ENCODE peak calls at places on chromosomes 2 and 18, in four cellular contexts. C is H9, O is H1, G is IMR-90. H is an unnamed sample.

GRCh38 chr2:173571021-173571821 is 216.5 kb downstream of the CDCA7 start:
- DNase-seq in O (no peak), G (peak; percentile 39), C (no peak), H (peak; percentile 33)

GRCh38 chr2:64857581-64858471 is 131.4 kb upstream of the SLC1A4 start:
- DNase-seq in O (no peak), G (peak; percentile 60), C (no peak), H (peak; percentile 51)

GRCh38 chr2:5609191-5609590 is 83.0 kb upstream of the SOX11 start:
- DNase-seq in O (no peak), G (no peak), C (peak; percentile 61), H (no peak)

GRCh38 chr18:75607701-75608100 is 180.2 kb upstream of the SMIM21 start:
- DNase-seq in O (no peak), G (no peak), C (no peak), H (no peak)

GRCh38 chr18:46362533-46362932 is 258.3 kb downstream of the HAUS1 start:
- DNase-seq in C (no peak), O (no peak), G (no peak), H (no peak)

GRCh38 chr2:172556284-172557033 is 569 bp downstream of the PDK1 start:
- DNase-seq in G (peak; percentile 62), C (peak; percentile 88), O (peak; percentile 78), H (peak; percentile 63)

GRCh38 chr18:48784654-48785053 is 166.1 kb downstream of the SMAD7 start:
- DNase-seq in C (no peak), O (no peak), G (no peak), H (no peak)

GRCh38 chr2:239106971-239107370 is 259.1 kb downstream of the TWIST2 start:
- DNase-seq in C (no peak), G (no peak), O (no peak), H (no peak)

GRCh38 chr2:180021850-180022249 is 14.8 kb upstream of the CWC22 start:
- DNase-seq in O (no peak), G (no peak), C (no peak), H (no peak)

GRCh38 chr2:240731327-240731626 is 39.6 kb downstream of the AQP12A start:
- DNase-seq in C (no peak), O (no peak), G (peak; percentile 1), H (no peak)

DNA sequence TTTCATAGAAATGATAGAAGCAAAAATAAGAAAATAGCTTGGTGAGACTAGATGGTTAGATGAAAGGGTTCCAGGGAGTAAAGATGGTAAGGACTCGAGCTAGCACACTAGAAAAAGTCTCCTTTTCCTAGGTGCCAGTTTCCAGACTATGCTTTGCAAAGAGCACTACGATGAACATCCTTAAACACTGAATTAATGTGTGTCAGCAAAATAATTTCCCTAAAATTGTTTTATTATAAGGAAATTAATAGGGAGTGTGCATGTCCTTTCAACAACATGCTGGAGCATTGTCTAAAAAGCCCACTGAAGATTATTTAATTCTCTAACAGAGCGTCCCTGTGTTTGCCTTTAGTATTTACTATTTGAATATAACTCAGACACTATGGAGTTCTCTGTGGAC is 107.4 kb upstream of the NDUFV2 start:
- DNase-seq in C (no peak), G (no peak), O (no peak), H (no peak)
- H3K9ac ChIP-seq in C (no peak overlapping the region), G (no peak overlapping the region), O (no peak overlapping the region), H (no peak overlapping the region)

DNA sequence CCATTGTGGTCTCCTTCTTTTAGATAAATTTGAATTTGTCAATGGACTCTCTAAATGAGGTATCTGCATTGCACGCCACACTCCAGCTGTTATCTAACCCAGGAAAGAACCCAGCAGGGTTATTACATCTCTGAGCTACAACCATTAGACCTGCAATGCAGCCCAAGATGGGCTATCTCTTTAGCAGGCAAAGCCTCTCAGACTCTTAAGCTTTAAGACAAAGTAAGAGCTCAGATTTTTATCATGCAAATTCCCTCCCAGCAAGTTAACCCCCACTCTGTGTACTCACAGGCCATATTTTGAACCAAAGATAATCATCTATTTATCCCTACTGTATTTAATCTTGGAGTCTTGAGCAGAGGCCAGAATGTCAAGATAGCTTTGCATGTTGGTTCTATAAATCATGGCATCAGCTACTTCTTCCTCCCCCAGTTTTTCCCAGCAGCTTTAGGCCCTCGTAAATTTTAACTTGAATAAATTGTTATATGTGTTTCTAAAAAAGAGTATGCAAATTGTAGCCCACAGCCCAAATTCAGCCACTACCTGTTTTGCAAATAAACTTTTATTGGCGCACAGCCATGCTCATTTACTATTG is 273.7 kb upstream of the PKDCC start:
- DNase-seq in O (no peak), G (no peak), C (no peak), H (no peak)
- H3K23ac ChIP-seq in O (no peak overlapping the region), G (no peak overlapping the region), C (no peak overlapping the region), H (no peak overlapping the region)

GRCh38 chr2:130823171-130823885 is 13.4 kb upstream of the ARHGEF4 start:
- DNase-seq in O (peak; percentile 41), G (no peak), C (no peak), H (no peak)

GRCh38 chr2:130825972-130826253 is 10.8 kb upstream of the ARHGEF4 start:
- DNase-seq in C (no peak), O (peak; percentile 43), G (no peak), H (no peak)

GRCh38 chr2:130825231-130825971 is 11.3 kb upstream of the ARHGEF4 start:
- DNase-seq in G (no peak), O (peak; percentile 40), C (no peak), H (no peak)

GRCh38 chr2:130823886-130824491 is 12.7 kb upstream of the ARHGEF4 start:
- DNase-seq in O (peak; percentile 44), G (no peak), C (no peak), H (no peak)

GRCh38 chr2:130824492-130825061 is 12.1 kb upstream of the ARHGEF4 start:
- DNase-seq in G (peak; percentile 99), C (no peak), O (peak; percentile 41), H (peak; percentile 83)
- H3K9ac ChIP-seq in G (no peak overlapping the region), C (no peak overlapping the region), O (peak overlapping the region; percentile 15), H (peak overlapping the region; percentile 42)

GRCh38 chr2:126722081-126722480 is 66.1 kb downstream of the GYPC start:
- DNase-seq in C (no peak), O (no peak), G (no peak), H (no peak)
- H3K23ac ChIP-seq in C (no peak overlapping the region), O (no peak overlapping the region), G (no peak overlapping the region), H (no peak overlapping the region)

GRCh38 chr2:27753744-27754588 is 17.6 kb upstream of the MRPL33 start:
- DNase-seq in G (peak; percentile 80), C (peak; percentile 88), O (peak; percentile 92), H (peak; percentile 77)

GRCh38 chr2:27754831-27755230 is 16.7 kb upstream of the MRPL33 start:
- DNase-seq in C (no peak), O (no peak), G (no peak), H (no peak)

GRCh38 chr2:27751377-27751776 is 20.1 kb upstream of the MRPL33 start:
- DNase-seq in C (no peak), G (no peak), O (no peak), H (no peak)

GRCh38 chr2:27756091-27756490 is 15.4 kb upstream of the MRPL33 start:
- DNase-seq in O (no peak), G (no peak), C (no peak), H (no peak)

DNA sequence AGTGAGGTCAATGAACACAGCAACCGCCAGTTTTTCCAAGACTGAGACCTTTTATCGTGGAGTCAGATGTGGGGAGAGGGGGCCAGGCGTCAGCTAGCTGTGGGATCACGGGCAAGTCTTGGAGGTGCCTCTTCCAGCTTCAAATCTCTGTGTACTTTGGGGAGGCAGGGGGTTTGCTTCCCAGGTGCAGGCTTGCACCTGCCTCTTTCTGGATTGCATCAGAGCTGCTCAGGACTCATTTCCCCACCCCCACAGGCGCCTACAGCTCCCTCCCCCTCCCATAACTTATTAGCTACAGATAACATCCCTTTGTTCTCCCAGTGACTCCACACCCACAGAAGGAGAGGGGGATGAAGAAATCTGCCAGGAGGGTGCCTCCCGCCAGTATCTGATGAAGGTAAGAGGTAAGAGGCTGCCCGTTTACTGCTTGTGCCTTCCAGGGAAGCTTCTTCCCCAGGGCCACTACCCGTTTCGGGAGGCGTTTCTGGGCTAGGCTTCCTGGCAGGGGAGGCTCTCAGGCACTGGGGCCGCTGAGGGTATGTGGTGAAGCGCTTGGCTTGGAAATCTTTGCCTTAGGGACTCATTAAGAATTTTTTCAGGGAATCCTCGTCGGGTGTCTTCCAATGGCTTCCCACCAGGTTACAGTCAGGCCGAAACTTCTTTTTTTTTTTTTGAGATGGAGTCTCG is 18.8 kb upstream of the MRPL33 start:
- DNase-seq in C (peak; percentile 66), O (peak; percentile 77), G (no peak), H (no peak)
- H3K9ac ChIP-seq in C (peak overlapping the region; percentile 69), O (peak overlapping the region; percentile 68), G (no peak overlapping the region), H (no peak overlapping the region)

DNA sequence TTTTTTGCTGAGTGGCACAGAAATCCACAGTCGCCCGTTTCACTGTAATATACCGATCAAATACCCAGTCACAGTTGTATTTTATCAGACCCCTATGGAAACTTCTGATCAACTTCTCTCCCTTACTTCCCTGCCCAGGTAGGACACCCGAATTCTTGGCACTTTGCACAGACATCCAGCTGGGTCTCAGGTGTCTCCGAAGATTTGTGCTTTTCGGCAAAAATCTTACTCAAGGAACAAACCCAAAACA is 596 bp downstream of the MREG start:
- DNase-seq in O (no peak), C (no peak), G (no peak), H (no peak)
- H3K23ac ChIP-seq in O (no peak overlapping the region), C (no peak overlapping the region), G (peak overlapping the region; percentile 62), H (no peak overlapping the region)

H was measured in mesenchymal stem cell.